ENCODE peak calls at places on chromosomes 12 and 14, in seven cellular contexts. P, G, D, C, B, J and E are unnamed samples.

GRCh38 chr12:685388-685787 is 22.1 kb upstream of the NINJ2 start:
- DNase-seq in P (no peak), G (peak; percentile 88), D (no peak), C (no peak), B (no peak), J (no peak), E (no peak)

GRCh38 chr14:56412453-56413434 is 166.9 kb upstream of the TMEM260 start:
- DNase-seq in P (no peak), G (no peak), D (no peak), C (no peak), B (no peak), J (no peak), E (no peak)

GRCh38 chr14:76486251-76486743 is 110.4 kb downstream of the ESRRB start:
- DNase-seq in P (peak; percentile 73), G (no peak), D (no peak), C (no peak), B (no peak), J (no peak), E (no peak)

GRCh38 chr12:113658030-113658655 is 186.5 kb upstream of the LHX5 start:
- DNase-seq in P (no peak), G (no peak), D (no peak), C (no peak), B (no peak), J (no peak), E (no peak)

GRCh38 chr12:68007023-68007422 is 17.8 kb downstream of the IFNG-AS1 start:
- DNase-seq in P (no peak), G (no peak), D (no peak), C (no peak), B (no peak), J (no peak), E (no peak)

GRCh38 chr14:94624537-94625352 is 12.6 kb downstream of the SERPINA3 start:
- DNase-seq in P (no peak), G (no peak), D (no peak), C (no peak), B (no peak), J (no peak), E (no peak)

GRCh38 chr14:100788517-100789365 is 37.2 kb upstream of the MEG3 start:
- DNase-seq in P (no peak), G (no peak), D (peak; percentile 62), C (peak; percentile 39), B (no peak), J (no peak), E (no peak)

GRCh38 chr12:45204757-45205156 is 11.1 kb upstream of the ANO6 start:
- DNase-seq in P (no peak), G (no peak), D (peak; percentile 41), C (no peak), B (no peak), J (no peak), E (no peak)

GRCh38 chr14:60602312-60602711 is 47.0 kb downstream of the SIX1 start:
- DNase-seq in P (no peak), G (no peak), D (no peak), C (no peak), B (no peak), J (no peak), E (no peak)

GRCh38 chr14:89921346-89921745 is 33.2 kb downstream of the EFCAB11 start:
- DNase-seq in P (no peak), G (no peak), D (no peak), C (no peak), B (no peak), J (no peak), E (no peak)

GRCh38 chr12:77847060-77847541 is 16.4 kb downstream of the NAV3 start:
- DNase-seq in P (no peak), G (peak; percentile 75), D (no peak), C (no peak), B (no peak), J (no peak), E (no peak)

GRCh38 chr14:102805454-102805891 is 28.2 kb downstream of the TRAF3 start:
- DNase-seq in P (no peak), G (no peak), D (no peak), C (no peak), B (peak; percentile 68), J (no peak), E (no peak)

GRCh38 chr12:27424631-27425230 is 21.8 kb upstream of the SMCO2 start:
- DNase-seq in P (peak; percentile 19), G (no peak), D (peak; percentile 45), C (no peak), B (peak; percentile 49), J (no peak), E (peak; percentile 48)

GRCh38 chr14:96091149-96091693 is 52.1 kb downstream of the C14orf132 start:
- DNase-seq in P (peak; percentile 59), G (no peak), D (no peak), C (no peak), B (no peak), J (no peak), E (no peak)

GRCh38 chr14:96094211-96094610 is 55.0 kb downstream of the C14orf132 start:
- DNase-seq in P (no peak), G (no peak), D (no peak), C (no peak), B (no peak), J (no peak), E (no peak)

GRCh38 chr14:96092936-96093335 is 53.8 kb downstream of the C14orf132 start:
- DNase-seq in P (no peak), G (no peak), D (no peak), C (no peak), B (no peak), J (no peak), E (no peak)

GRCh38 chr14:96090441-96091148 is 51.4 kb downstream of the C14orf132 start:
- DNase-seq in P (peak; percentile 83), G (no peak), D (no peak), C (no peak), B (no peak), J (no peak), E (no peak)

GRCh38 chr14:96091941-96092411 is 52.8 kb downstream of the C14orf132 start:
- DNase-seq in P (no peak), G (no peak), D (no peak), C (no peak), B (no peak), J (no peak), E (no peak)
- TF ChIP-seq JUND in P (no peak), G (no peak), D (no peak), C (no peak), B (no peak), J (no peak), E (no peak)

GRCh38 chr14:22220427-22220826 is 368.6 kb downstream of the DAD1 start:
- DNase-seq in P (no peak), G (no peak), D (no peak), C (no peak), B (no peak), J (no peak), E (peak; percentile 21)

GRCh38 chr14:22213110-22213509 is 375.9 kb downstream of the DAD1 start:
- DNase-seq in P (no peak), G (no peak), D (no peak), C (no peak), B (no peak), J (no peak), E (no peak)

GRCh38 chr14:22221508-22221907 is 367.5 kb downstream of the DAD1 start:
- DNase-seq in P (peak; percentile 4), G (no peak), D (peak; percentile 39), C (peak; percentile 7), B (peak; percentile 12), J (no peak), E (peak; percentile 3)

GRCh38 chr14:22218729-22219128 is 370.3 kb downstream of the DAD1 start:
- DNase-seq in P (no peak), G (no peak), D (no peak), C (no peak), B (no peak), J (no peak), E (no peak)
- TF ChIP-seq JUND in P (no peak), G (no peak), D (no peak), C (no peak), B (no peak), J (no peak), E (no peak)

GRCh38 chr14:34147461-34147860 is 196.6 kb upstream of the EGLN3 start:
- DNase-seq in P (no peak), G (no peak), D (no peak), C (no peak), B (no peak), J (no peak), E (peak; percentile 62)
- TF ChIP-seq JUND in P (no peak), G (no peak), D (no peak), C (no peak), B (no peak), J (no peak), E (no peak)

GRCh38 chr14:92632546-92633273 is 115.7 kb downstream of the LGMN start:
- DNase-seq in P (no peak), G (no peak), D (no peak), C (no peak), B (no peak), J (no peak), E (no peak)
- TF ChIP-seq JUND in P (no peak), G (no peak), D (no peak), C (no peak), B (no peak), J (no peak), E (no peak)

GRCh38 chr12:108847705-108848104 is 9.7 kb downstream of the SSH1 start:
- DNase-seq in P (no peak), G (no peak), D (no peak), C (no peak), B (no peak), J (no peak), E (no peak)
- TF ChIP-seq JUND in P (no peak), G (no peak), D (no peak), C (no peak), B (no peak), J (no peak), E (no peak)

DNA sequence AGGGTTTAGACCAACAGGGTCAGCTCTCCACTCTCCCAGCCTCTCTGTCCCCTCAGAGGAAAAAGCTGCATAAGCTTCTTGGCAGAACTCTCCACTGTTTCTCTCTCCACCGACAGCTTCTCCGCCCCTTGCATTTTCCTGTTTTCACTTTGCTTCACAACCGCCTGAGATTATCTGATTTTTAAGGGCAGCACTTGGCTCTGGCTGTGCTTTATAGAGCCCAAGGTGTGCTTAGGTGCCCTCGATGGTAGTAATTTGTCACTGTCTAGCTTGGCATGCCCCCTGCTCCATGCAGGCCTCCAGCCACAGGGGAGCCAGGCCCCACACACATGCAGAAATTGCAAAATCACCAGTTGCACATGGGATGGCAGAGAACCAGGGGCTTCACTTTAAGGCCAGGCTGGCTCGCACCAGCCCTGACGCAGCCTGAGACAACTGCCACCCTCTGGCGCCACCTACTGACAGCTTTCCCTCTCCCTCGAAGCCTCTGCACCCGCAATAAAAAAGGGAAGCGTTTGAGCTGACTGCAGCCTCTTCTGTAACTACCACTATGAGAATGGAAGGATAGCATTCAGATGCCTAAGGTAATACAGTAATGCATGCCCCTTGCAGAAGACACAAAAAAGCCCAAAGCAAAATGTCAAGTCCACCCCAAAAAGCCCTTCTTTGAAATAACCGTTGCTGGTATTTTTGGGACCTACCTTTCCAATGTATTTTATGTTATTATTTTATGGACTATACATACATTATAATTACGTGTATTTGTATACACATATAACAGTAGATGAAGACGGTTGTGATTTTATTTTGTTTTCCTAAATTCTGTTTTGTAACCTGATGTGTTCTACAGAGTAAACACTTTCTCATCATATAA is 32.0 kb upstream of the RIMBP2 start:
- DNase-seq in P (peak; percentile 89), G (no peak), D (peak; percentile 40), C (peak; percentile 66), B (peak; percentile 40), J (peak; percentile 98), E (peak; percentile 70)
- TF ChIP-seq JUND in P (no peak), G (no peak), D (no peak), C (no peak), B (no peak), J (peak; percentile 33), E (no peak)